ENCODE peak calls at places on chromosomes 4 and X, in nine cellular contexts. R, W, P, T, O, E, V, Q and K are unnamed samples.
A peak's percentile ranks its signal among the peaks of the same experiment; 100 is the strongest.

GRCh38 chrX:7132335-7133035 is 15.0 kb upstream of the STS start:
- DNase-seq in R (peak; percentile 56), W (no peak), P (peak; percentile 73), T (peak; percentile 77), O (no peak), E (peak; percentile 88), V (no peak), Q (no peak), K (peak; percentile 72)

GRCh38 chrX:34918091-34918736 is 24.4 kb upstream of the FAM47B start:
- DNase-seq in R (no peak), W (no peak), P (peak; percentile 66), T (peak; percentile 66), O (peak; percentile 7), E (peak; percentile 58), V (no peak), Q (no peak), K (peak; percentile 45)

GRCh38 chr4:89549907-89550306 is 242.3 kb upstream of the GPRIN3 start:
- DNase-seq in R (no peak), W (no peak), P (peak; percentile 54), T (peak; percentile 89), O (peak; percentile 30), E (peak; percentile 41), V (no peak), Q (no peak), K (peak; percentile 86)

GRCh38 chr4:173213296-173213695 is 44.7 kb downstream of the GALNT7 start:
- DNase-seq in R (no peak), W (no peak), P (no peak), T (no peak), O (no peak), E (peak; percentile 27), V (no peak), Q (no peak), K (peak; percentile 70)

GRCh38 chr4:125317526-125317880 is 2.7 kb downstream of the FAT4 start:
- DNase-seq in R (no peak), W (no peak), P (peak; percentile 54), T (peak; percentile 62), O (no peak), E (peak; percentile 49), V (peak; percentile 37), Q (peak; percentile 89), K (peak; percentile 46)

GRCh38 chr4:80446664-80447063 is 111.1 kb downstream of the CFAP299 start:
- DNase-seq in R (no peak), W (no peak), P (peak; percentile 52), T (no peak), O (no peak), E (peak; percentile 57), V (no peak), Q (no peak), K (peak; percentile 6)

GRCh38 chr4:173504181-173504503 is 25.9 kb downstream of the HAND2 start:
- DNase-seq in R (no peak), W (no peak), P (no peak), T (no peak), O (no peak), E (peak; percentile 54), V (no peak), Q (peak; percentile 58), K (peak; percentile 40)

GRCh38 chr4:36006226-36006625 is 238.1 kb downstream of the ARAP2 start:
- DNase-seq in R (no peak), W (no peak), P (peak; percentile 46), T (peak; percentile 44), O (no peak), E (no peak), V (no peak), Q (no peak), K (peak; percentile 37)

GRCh38 chr4:168688584-168688983 is 191.7 kb downstream of the PALLD start:
- DNase-seq in R (no peak), W (no peak), P (no peak), T (no peak), O (no peak), E (no peak), V (no peak), Q (no peak), K (no peak)

GRCh38 chrX:80335062-80335830 is 85.0 kb upstream of the TENT5D start:
- DNase-seq in R (no peak), W (peak; percentile 75), P (no peak), T (no peak), O (no peak), E (peak; percentile 39), V (peak; percentile 3), Q (peak; percentile 84), K (peak; percentile 2)

GRCh38 chr4:157012781-157013180 is 41.2 kb upstream of the PDGFC start:
- DNase-seq in R (no peak), W (no peak), P (peak; percentile 79), T (peak; percentile 82), O (no peak), E (peak; percentile 61), V (no peak), Q (no peak), K (peak; percentile 69)

GRCh38 chrX:31349515-31349914 is 277.7 kb upstream of the FTHL17 start:
- DNase-seq in R (no peak), W (no peak), P (no peak), T (no peak), O (no peak), E (no peak), V (no peak), Q (no peak), K (no peak)

GRCh38 chr4:73405138-73405537 is 1.1 kb downstream of the ALB start:
- DNase-seq in R (no peak), W (no peak), P (no peak), T (no peak), O (no peak), E (no peak), V (no peak), Q (no peak), K (no peak)

GRCh38 chr4:119646347-119647071 is 17.9 kb upstream of the PDE5A start:
- DNase-seq in R (no peak), W (no peak), P (peak; percentile 31), T (no peak), O (no peak), E (peak; percentile 91), V (no peak), Q (no peak), K (peak; percentile 49)

GRCh38 chr4:153207561-153207960 is 3.3 kb downstream of the TRIM2 start:
- DNase-seq in R (no peak), W (no peak), P (peak; percentile 24), T (peak; percentile 41), O (no peak), E (no peak), V (no peak), Q (no peak), K (peak; percentile 38)

GRCh38 chr4:86948276-86948675 is 13.5 kb downstream of the AFF1 start:
- DNase-seq in R (no peak), W (no peak), P (no peak), T (no peak), O (no peak), E (no peak), V (no peak), Q (no peak), K (no peak)

GRCh38 chr4:86950835-86951525 is 16.2 kb downstream of the AFF1 start:
- DNase-seq in R (no peak), W (no peak), P (no peak), T (no peak), O (no peak), E (no peak), V (no peak), Q (no peak), K (no peak)

GRCh38 chr4:86946868-86947493 is 12.2 kb downstream of the AFF1 start:
- DNase-seq in R (no peak), W (no peak), P (no peak), T (no peak), O (no peak), E (no peak), V (no peak), Q (no peak), K (no peak)

GRCh38 chr4:86944964-86945781 is 10.4 kb downstream of the AFF1 start:
- DNase-seq in R (no peak), W (no peak), P (no peak), T (no peak), O (no peak), E (peak; percentile 17), V (no peak), Q (no peak), K (no peak)

GRCh38 chr4:86947494-86948120 is 12.8 kb downstream of the AFF1 start:
- DNase-seq in R (no peak), W (no peak), P (no peak), T (no peak), O (no peak), E (no peak), V (no peak), Q (no peak), K (no peak)
- H3K4me3 ChIP-seq in R (no peak overlapping the region), W (no peak overlapping the region), P (no peak overlapping the region), T (no peak overlapping the region), O (no peak overlapping the region), E (no peak overlapping the region), V (no peak overlapping the region), Q (no peak overlapping the region), K (no peak overlapping the region)

GRCh38 chrX:74422029-74422352 is 698 bp downstream of the SLC16A2 start:
- DNase-seq in R (no peak), W (peak; percentile 36), P (no peak), T (no peak), O (no peak), E (no peak), V (no peak), Q (no peak), K (no peak)
- H3K4me3 ChIP-seq in R (no peak overlapping the region), W (peak overlapping the region; percentile 52), P (peak overlapping the region; percentile 58), T (peak overlapping the region; percentile 61), O (peak overlapping the region; percentile 68), E (peak overlapping the region; percentile 72), V (peak overlapping the region; percentile 88), Q (no peak overlapping the region), K (peak overlapping the region; percentile 60)

DNA sequence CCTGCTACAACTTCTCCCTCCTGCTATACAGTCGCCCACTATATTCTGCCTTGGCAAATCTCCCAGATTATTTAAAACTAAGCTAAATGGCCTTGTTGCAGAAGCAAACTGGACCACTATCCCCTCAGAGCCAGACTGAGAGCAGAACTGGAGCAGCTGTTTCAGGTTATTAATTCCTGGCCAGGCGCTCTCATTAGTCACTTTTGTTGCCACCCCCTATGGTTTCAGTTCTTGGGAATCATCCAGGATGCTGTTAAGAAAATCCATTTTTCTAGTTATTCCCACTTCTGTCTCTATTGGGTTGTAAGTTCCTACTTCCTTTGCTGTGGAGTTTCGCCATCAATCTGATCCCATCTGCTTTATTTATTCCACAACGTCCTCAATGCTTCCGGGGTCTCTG is 30.1 kb downstream of the ADGRA3 start:
- DNase-seq in R (no peak), W (no peak), P (peak; percentile 76), T (peak; percentile 75), O (peak; percentile 42), E (peak; percentile 89), V (no peak), Q (no peak), K (peak; percentile 64)
- H3K4me3 ChIP-seq in R (no peak overlapping the region), W (no peak overlapping the region), P (no peak overlapping the region), T (no peak overlapping the region), O (no peak overlapping the region), E (no peak overlapping the region), V (no peak overlapping the region), Q (no peak overlapping the region), K (no peak overlapping the region)

DNA sequence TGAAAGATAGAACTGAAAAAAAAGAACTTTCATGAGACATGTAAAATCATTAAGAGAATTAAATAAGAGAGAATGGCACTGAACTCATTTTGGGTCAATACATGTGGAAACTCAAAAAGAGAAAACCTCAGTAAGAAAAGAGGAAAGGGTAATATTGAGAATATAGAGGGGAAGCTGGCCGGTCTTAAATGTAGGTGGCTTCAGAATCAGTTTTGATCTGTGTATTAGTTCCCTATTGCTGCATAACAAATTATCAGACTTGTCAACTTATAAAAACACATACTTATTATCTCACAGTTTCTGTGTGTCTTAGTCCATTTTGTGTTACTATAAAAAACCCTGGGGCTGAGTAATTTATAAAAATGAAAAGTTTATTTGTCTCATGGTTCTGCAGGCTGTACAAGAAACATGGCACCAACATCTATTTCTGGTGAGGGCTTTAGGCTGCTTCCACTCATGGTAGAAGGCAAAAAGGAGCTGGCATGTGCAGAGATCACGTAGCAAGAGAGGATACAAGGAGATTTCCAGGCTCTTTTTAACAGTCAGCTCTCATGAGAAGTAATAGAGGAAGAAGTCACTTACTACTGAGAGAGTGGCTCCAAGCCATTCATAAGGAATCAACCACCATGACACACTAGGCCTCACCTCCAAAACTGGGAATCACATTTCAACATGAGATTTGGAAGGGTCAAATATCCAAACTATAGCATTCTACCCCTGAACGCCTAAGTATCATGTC is 29.6 kb downstream of the SATL1 start:
- DNase-seq in R (no peak), W (no peak), P (no peak), T (no peak), O (no peak), E (no peak), V (no peak), Q (no peak), K (no peak)
- H3K4me3 ChIP-seq in R (no peak overlapping the region), W (no peak overlapping the region), P (no peak overlapping the region), T (no peak overlapping the region), O (no peak overlapping the region), E (no peak overlapping the region), V (no peak overlapping the region), Q (no peak overlapping the region), K (no peak overlapping the region)